ENCODE peak calls at places on chromosome 4, in five cellular contexts. Z is effector CD8-positive, alpha-beta T cell; L is left cardiac atrium; D is ELF-1; Q is IMR-90. T is an unnamed sample.
A peak's percentile ranks its signal among the peaks of the same experiment; 100 is the strongest.

GRCh38 chr4:186723207-186724047 is at the start of gene FAT1:
- DNase-seq in Q (peak; percentile 71), D (peak; percentile 58), Z (no peak), L (peak; percentile 78), T (peak; percentile 90)

GRCh38 chr4:146121757-146122156 is 53.8 kb upstream of the LSM6 start:
- DNase-seq in Q (no peak), L (no peak), D (no peak), Z (no peak), T (no peak)

GRCh38 chr4:3871881-3872833 is 106.0 kb downstream of the ADRA2C start:
- DNase-seq in D (no peak), L (peak; percentile 10), Z (no peak), Q (no peak), T (no peak)

GRCh38 chr4:173170210-173170778 is 1.7 kb downstream of the GALNT7 start:
- DNase-seq in D (no peak), Z (no peak), Q (no peak), L (no peak), T (no peak)

GRCh38 chr4:157075811-157076577 is at the start of gene GLRB:
- DNase-seq in L (peak; percentile 26), Z (no peak), Q (peak; percentile 11), D (peak; percentile 46), T (peak; percentile 66)

GRCh38 chr4:78652282-78652876 is 100.8 kb downstream of the ANXA3 start:
- DNase-seq in Z (no peak), Q (no peak), L (no peak), D (no peak), T (peak; percentile 58)

GRCh38 chr4:95355021-95355420 is 193.8 kb downstream of the UNC5C start:
- DNase-seq in L (no peak), Q (no peak), Z (no peak), D (no peak), T (no peak)

GRCh38 chr4:168486961-168487820 is 6.9 kb upstream of the DDX60L start:
- DNase-seq in L (no peak), D (no peak), Q (peak; percentile 82), Z (no peak), T (peak; percentile 84)

GRCh38 chr4:140059159-140059558 is 94.8 kb downstream of the MAML3 start:
- DNase-seq in Z (no peak), D (no peak), Q (peak; percentile 47), L (no peak), T (no peak)

GRCh38 chr4:86935833-86936721 is 1.3 kb downstream of the AFF1 start:
- DNase-seq in Q (peak; percentile 57), L (peak; percentile 63), D (peak; percentile 92), Z (peak; percentile 47), T (peak; percentile 80)

GRCh38 chr4:140213736-140214135 is 59.8 kb upstream of the MAML3 start:
- DNase-seq in Z (no peak), Q (peak; percentile 66), L (no peak), D (no peak), T (peak; percentile 47)

GRCh38 chr4:141375855-141376254 is 155.2 kb downstream of the ZNF330 start:
- DNase-seq in D (peak; percentile 32), L (no peak), Q (peak; percentile 93), Z (no peak), T (peak; percentile 86)